ENCODE peak calls at places on chromosomes 5 and 9, in seven cellular contexts. X is breast epithelium, H is suprapubic skin, R is endothelial cell of umbilical vein, V is Peyer's patch, M is HCT116, K is heart left ventricle. S is an unnamed sample.

GRCh38 chr5:43627028-43627427 is 24.0 kb downstream of the NNT start:
- DNase-seq in M (peak), H (no peak), K (peak), V (no peak), X (no peak), R (peak), S (peak)

GRCh38 chr5:99191181-99191775 is 262.5 kb upstream of the CHD1 start:
- DNase-seq in V (no peak), K (no peak), H (no peak), R (peak), M (no peak), X (no peak), S (no peak)

GRCh38 chr9:7117676-7118561 is 360.1 kb downstream of the KDM4C start:
- DNase-seq in H (no peak), K (no peak), R (no peak), V (no peak), X (no peak), M (no peak), S (peak)

GRCh38 chr9:27118916-27119315 is 9.9 kb downstream of the TEK start:
- DNase-seq in M (no peak), R (peak), X (no peak), H (no peak), K (no peak), V (no peak), S (no peak)

GRCh38 chr5:30413540-30413939 is 779.9 kb upstream of the CDH6 start:
- DNase-seq in V (no peak), M (no peak), K (no peak), H (no peak), X (no peak), R (no peak), S (no peak)

GRCh38 chr9:35729101-35729500 is 2.9 kb downstream of the TLN1 start:
- DNase-seq in X (no peak), M (no peak), R (no peak), V (no peak), K (no peak), H (no peak), S (no peak)

GRCh38 chr5:28398185-28398584 is 1359.8 kb upstream of the CDH9 start:
- DNase-seq in M (no peak), V (no peak), R (no peak), H (no peak), X (no peak), K (no peak), S (no peak)

GRCh38 chr5:50667079-50667652 is 729 bp downstream of the PARP8 start:
- DNase-seq in R (peak), M (no peak), X (peak), V (peak), K (peak), H (peak), S (peak)

GRCh38 chr5:34891981-34892380 is 23.3 kb downstream of the RAD1 start:
- DNase-seq in H (no peak), R (no peak), K (peak), X (no peak), V (no peak), M (no peak), S (no peak)

GRCh38 chr9:120337131-120337530 is 242.8 kb downstream of the CDK5RAP2 start:
- DNase-seq in X (no peak), R (no peak), M (no peak), V (no peak), K (no peak), H (no peak), S (no peak)

GRCh38 chr9:72441296-72442211 is 76.5 kb upstream of the ZFAND5 start:
- DNase-seq in V (no peak), X (no peak), M (no peak), K (no peak), R (peak), H (no peak), S (no peak)

GRCh38 chr5:40354171-40354570 is 325.5 kb upstream of the PTGER4 start:
- DNase-seq in K (no peak), X (no peak), V (no peak), H (no peak), R (no peak), M (no peak), S (no peak)

GRCh38 chr5:78799254-78800017 is 150.9 kb upstream of the LHFPL2 start:
- DNase-seq in H (no peak), R (no peak), K (no peak), V (no peak), M (no peak), X (no peak), S (no peak)

GRCh38 chr5:173707392-173707791 is 90.9 kb upstream of the BOD1 start:
- DNase-seq in R (no peak), X (peak), M (no peak), V (peak), K (peak), H (no peak), S (peak)
- TF ChIP-seq POLR2A in R (no peak), X (no peak), M (no peak), V (no peak), K (no peak), H (no peak), S (no peak)

GRCh38 chr5:87015908-87016307 is 251.8 kb upstream of the RASA1 start:
- DNase-seq in M (no peak), X (no peak), H (no peak), V (no peak), K (no peak), R (no peak), S (peak)

GRCh38 chr5:87022415-87022814 is 245.3 kb upstream of the RASA1 start:
- DNase-seq in X (no peak), K (no peak), H (no peak), R (no peak), M (no peak), V (no peak), S (no peak)

GRCh38 chr5:87020099-87020934 is 247.4 kb upstream of the RASA1 start:
- DNase-seq in H (peak), R (no peak), M (no peak), V (peak), K (peak), X (no peak), S (peak)
- TF ChIP-seq POLR2A in H (no peak), R (no peak), M (no peak), V (no peak), K (no peak), X (no peak), S (no peak)

DNA sequence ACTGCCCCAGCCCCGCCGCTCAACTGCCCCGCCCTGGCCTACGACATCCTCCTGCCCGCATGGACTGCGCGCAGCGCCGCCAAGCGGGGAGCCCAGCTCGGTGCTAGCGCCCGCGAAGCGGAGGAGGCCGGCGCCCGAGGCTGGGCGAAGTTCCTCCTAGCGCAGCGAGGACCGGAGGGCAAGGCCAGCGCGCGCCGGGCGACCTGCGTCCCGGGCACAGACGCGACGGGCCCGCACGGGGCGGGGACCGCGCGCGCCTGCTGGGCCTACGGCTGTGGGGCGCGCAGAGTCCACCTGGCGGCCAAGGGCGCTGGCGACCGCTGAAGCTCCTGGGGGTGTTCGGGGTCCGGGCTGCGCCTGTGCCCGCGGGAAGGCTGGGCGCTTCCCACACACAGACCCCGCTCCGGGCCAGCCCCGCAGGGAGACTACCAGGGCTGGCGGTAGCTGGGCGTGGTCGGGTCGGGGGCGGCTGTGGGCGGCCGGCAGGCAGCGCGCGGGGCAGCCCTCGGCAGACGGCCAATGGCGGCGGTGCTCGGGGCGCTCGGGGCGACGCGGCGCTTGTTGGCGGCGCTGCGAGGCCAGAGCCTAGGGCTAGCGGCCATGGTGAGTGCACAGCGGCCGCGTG is at the start of gene PCBD2:
- DNase-seq in R (peak), H (peak), X (peak), M (peak), V (peak), K (peak), S (peak)
- TF ChIP-seq POLR2A in R (peak), H (no peak), X (no peak), M (peak), V (peak), K (peak), S (peak)

GRCh38 chr9:137551656-137552534 is at the start of gene MRPL41:
- DNase-seq in K (peak), M (peak), H (peak), R (peak), V (peak), X (peak), S (peak)

GRCh38 chr9:137550958-137551655 is 572 bp upstream of the MRPL41 start:
- DNase-seq in M (peak), R (peak), V (no peak), H (peak), K (no peak), X (no peak), S (peak)

GRCh38 chr9:137554349-137554748 is 2.7 kb downstream of the MRPL41 start:
- DNase-seq in R (no peak), H (no peak), K (no peak), V (no peak), M (no peak), X (no peak), S (no peak)

GRCh38 chr9:137547687-137548543 is 2.3 kb downstream of the PNPLA7 start:
- DNase-seq in X (peak), V (no peak), K (no peak), R (no peak), H (no peak), M (no peak), S (no peak)

GRCh38 chr9:137550241-137550621 is at the start of gene PNPLA7:
- DNase-seq in H (peak), X (peak), R (peak), V (peak), K (peak), M (peak), S (peak)
- TF ChIP-seq POLR2A in H (no peak), X (no peak), R (no peak), V (no peak), K (peak), M (no peak), S (no peak)

GRCh38 chr5:115816226-115817042 is at the start of gene CDO1:
- DNase-seq in H (peak), K (peak), M (no peak), R (peak), V (no peak), X (no peak), S (no peak)
- TF ChIP-seq POLR2A in H (no peak), K (no peak), M (no peak), R (no peak), V (no peak), X (no peak), S (no peak)